ENCODE peak calls at places on chromosomes 1 and 21, in seven cellular contexts. H is GM23338, B is prostate gland, L is sigmoid colon, D is Panc1, V is endothelial cell of umbilical vein, N is H1. M is an unnamed sample.

GRCh38 chr1:210882414-210883221 is 251.3 kb downstream of the KCNH1 start:
- DNase-seq in H (no peak), B (no peak), L (no peak), D (no peak), V (no peak), N (no peak), M (no peak)

GRCh38 chr1:91731815-91732214 is 154.1 kb downstream of the TGFBR3 start:
- DNase-seq in H (no peak), B (no peak), L (no peak), D (no peak), V (peak), N (no peak), M (no peak)

GRCh38 chr1:217370757-217371156 is 260.1 kb downstream of the GPATCH2 start:
- DNase-seq in H (no peak), B (no peak), L (no peak), D (no peak), V (no peak), N (no peak), M (no peak)

GRCh38 chr1:206135248-206135647 is 18.1 kb upstream of the AVPR1B start:
- DNase-seq in H (no peak), B (no peak), L (no peak), D (no peak), V (no peak), N (no peak), M (no peak)

GRCh38 chr1:95935719-95936118 is 701.7 kb downstream of the RWDD3 start:
- DNase-seq in H (no peak), B (no peak), L (no peak), D (no peak), V (no peak), N (no peak), M (no peak)

GRCh38 chr21:36615274-36615964 is 83.5 kb upstream of the SIM2 start:
- DNase-seq in H (peak), B (peak), L (no peak), D (no peak), V (no peak), N (no peak), M (no peak)

GRCh38 chr1:117077267-117077666 is 17.1 kb downstream of the TTF2 start:
- DNase-seq in H (no peak), B (no peak), L (no peak), D (peak), V (peak), N (no peak), M (no peak)

GRCh38 chr1:183361081-183361480 is 57.1 kb downstream of the NMNAT2 start:
- DNase-seq in H (no peak), B (no peak), L (no peak), D (no peak), V (no peak), N (no peak), M (no peak)

GRCh38 chr1:51559501-51559900 is 40.4 kb upstream of the EPS15 start:
- DNase-seq in H (peak), B (no peak), L (no peak), D (no peak), V (no peak), N (no peak), M (no peak)

GRCh38 chr1:48869116-48869893 is 92.6 kb upstream of the BEND5 start:
- DNase-seq in H (peak), B (peak), L (no peak), D (no peak), V (no peak), N (no peak), M (no peak)

GRCh38 chr21:38843379-38843778 is 37.6 kb downstream of the ETS2 start:
- DNase-seq in H (no peak), B (no peak), L (no peak), D (no peak), V (no peak), N (no peak), M (no peak)

GRCh38 chr1:88888755-88889154 is 2.6 kb downstream of the GTF2B start:
- DNase-seq in H (no peak), B (no peak), L (no peak), D (no peak), V (no peak), N (no peak), M (no peak)
- H3K27ac ChIP-seq in H (no peak), B (no peak), L (no peak), D (no peak), V (no peak), N (no peak), M (no peak)

GRCh38 chr1:25895365-25895990 is 10.7 kb downstream of the STMN1 start:
- DNase-seq in H (peak), B (peak), L (peak), D (peak), V (peak), N (peak), M (peak)
- TF ChIP-seq POLR2AphosphoS5 in H (no peak), B (peak), L (peak), D (peak), V (no peak), N (no peak), M (no peak)

GRCh38 chr1:27935721-27936120 is 921 bp downstream of the SMPDL3B start:
- DNase-seq in H (no peak), B (no peak), L (no peak), D (no peak), V (no peak), N (no peak), M (no peak)

GRCh38 chr1:27934818-27935549 is at the start of gene SMPDL3B:
- DNase-seq in H (peak), B (peak), L (no peak), D (no peak), V (peak), N (peak), M (peak)

GRCh38 chr1:27936370-27936769 is 1.6 kb downstream of the SMPDL3B start:
- DNase-seq in H (no peak), B (no peak), L (no peak), D (no peak), V (no peak), N (no peak), M (no peak)

GRCh38 chr1:27938488-27938887 is 3.7 kb downstream of the SMPDL3B start:
- DNase-seq in H (no peak), B (no peak), L (no peak), D (no peak), V (no peak), N (no peak), M (no peak)

GRCh38 chr1:27937524-27937836 is 2.7 kb downstream of the SMPDL3B start:
- DNase-seq in H (no peak), B (no peak), L (no peak), D (no peak), V (no peak), N (no peak), M (no peak)
- H3K27ac ChIP-seq in H (peak), B (no peak), L (no peak), D (no peak), V (no peak), N (peak), M (no peak)

DNA sequence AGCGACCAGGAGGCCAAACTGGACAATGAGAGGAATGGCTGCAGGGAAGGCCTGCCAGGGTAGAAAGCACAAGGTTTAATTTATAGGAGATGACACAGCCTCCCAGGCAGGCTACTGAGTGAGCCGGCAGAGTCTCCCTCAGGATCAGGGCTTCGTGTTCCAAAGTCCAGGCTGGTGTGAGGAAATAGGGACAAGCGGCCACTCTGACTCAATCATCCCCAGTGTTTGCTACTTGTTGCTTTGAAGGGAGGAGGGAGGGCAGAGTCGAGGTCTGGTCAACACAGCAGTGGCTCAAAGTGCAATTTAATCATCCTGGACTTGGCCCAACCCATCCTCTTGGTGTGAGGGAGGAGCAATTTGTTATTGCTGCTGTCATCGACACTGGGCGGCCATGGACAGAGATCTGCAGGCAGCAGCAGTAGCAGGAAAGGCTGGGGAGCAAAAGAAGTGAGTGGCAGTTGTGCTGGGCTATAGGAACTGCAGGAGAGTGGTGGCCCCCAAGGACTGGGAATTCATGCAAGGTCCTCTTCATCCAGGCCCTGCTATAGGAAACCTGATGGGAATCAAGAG is 27.5 kb downstream of the TBX15 start:
- DNase-seq in H (peak), B (no peak), L (no peak), D (no peak), V (no peak), N (no peak), M (peak)
- TF ChIP-seq POLR2AphosphoS5 in H (no peak), B (no peak), L (no peak), D (no peak), V (no peak), N (no peak), M (no peak)

GRCh38 chr1:222955964-222956363 is 141.1 kb downstream of the DISP1 start:
- DNase-seq in H (no peak), B (no peak), L (no peak), D (no peak), V (no peak), N (no peak), M (no peak)
- H3K27ac ChIP-seq in H (no peak), B (no peak), L (no peak), D (no peak), V (no peak), N (no peak), M (no peak)